ENCODE peak calls at places on chromosomes 4 and X, in five cellular contexts. One of them, this sample, is unnamed. For H3K79me1 and H3K4me1, the result is how much of the 10 kb centered on the place peaks cover.

GRCh38 chrX:8314881-8315280 is 143.8 kb upstream of the VCX2 start:
- DNase-seq in IMR-90: no peak
- DNase-seq in neuronal stem cell: no peak
- DNase-seq in H9: no peak
- DNase-seq in mesenchymal stem cell: no peak
- DNase-seq in this sample: no peak

GRCh38 chr4:78058591-78059523 is 1.7 kb downstream of the FRAS1 start:
- DNase-seq in IMR-90: no peak
- DNase-seq in neuronal stem cell: peak
- DNase-seq in H9: peak
- DNase-seq in mesenchymal stem cell: peak
- DNase-seq in this sample: peak

GRCh38 chr4:73683033-73683432 is 57.3 kb upstream of the CXCL8 start:
- DNase-seq in IMR-90: no peak
- DNase-seq in neuronal stem cell: no peak
- DNase-seq in H9: no peak
- DNase-seq in mesenchymal stem cell: no peak
- DNase-seq in this sample: no peak

GRCh38 chr4:107283587-107284559 is 247.8 kb upstream of the DKK2 start:
- DNase-seq in IMR-90: peak
- DNase-seq in neuronal stem cell: no peak
- DNase-seq in H9: no peak
- DNase-seq in mesenchymal stem cell: peak
- DNase-seq in this sample: peak

GRCh38 chr4:93791570-93792195 is 36.9 kb upstream of the ATOH1 start:
- DNase-seq in IMR-90: peak
- DNase-seq in neuronal stem cell: peak
- DNase-seq in H9: peak
- DNase-seq in mesenchymal stem cell: peak
- DNase-seq in this sample: peak

GRCh38 chr4:29131304-29131703 is 1588.9 kb upstream of the PCDH7 start:
- DNase-seq in IMR-90: peak
- DNase-seq in neuronal stem cell: no peak
- DNase-seq in H9: no peak
- DNase-seq in mesenchymal stem cell: no peak
- DNase-seq in this sample: peak

GRCh38 chr4:11218692-11219091 is 210.0 kb downstream of the HS3ST1 start:
- DNase-seq in IMR-90: no peak
- DNase-seq in neuronal stem cell: no peak
- DNase-seq in H9: no peak
- DNase-seq in mesenchymal stem cell: no peak
- DNase-seq in this sample: peak

GRCh38 chr4:142405021-142405991 is 440.8 kb downstream of the INPP4B start:
- DNase-seq in IMR-90: peak
- DNase-seq in neuronal stem cell: peak
- DNase-seq in H9: peak
- DNase-seq in mesenchymal stem cell: peak
- DNase-seq in this sample: peak

DNA sequence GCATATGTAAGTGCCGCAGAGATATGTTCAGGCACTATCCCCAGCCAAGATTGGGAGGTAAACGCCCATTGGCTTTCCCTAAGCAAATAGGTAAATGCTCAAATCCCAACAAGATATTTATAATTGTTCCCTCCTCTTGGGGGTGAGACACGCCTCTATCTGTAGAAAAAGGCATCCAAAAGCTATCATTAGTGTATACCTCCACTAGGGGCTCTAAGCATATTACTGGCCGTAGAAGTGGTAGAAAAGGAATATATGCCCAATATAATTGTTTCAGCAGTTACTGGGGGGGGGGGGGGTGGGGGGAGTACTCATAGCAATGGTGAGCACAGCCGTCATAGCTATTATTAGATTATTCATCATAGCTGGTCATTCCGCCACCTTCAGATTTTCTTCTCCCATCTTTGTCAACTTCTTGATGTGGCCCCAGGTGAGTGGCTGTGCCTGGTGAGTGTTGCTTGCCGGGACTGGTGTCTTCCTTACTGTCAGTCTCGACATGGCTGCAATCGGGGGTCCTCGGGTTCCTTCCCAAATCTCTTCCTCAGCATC is 53.3 kb upstream of the WDR1 start:
- DNase-seq in IMR-90: no peak
- DNase-seq in neuronal stem cell: no peak
- DNase-seq in H9: no peak
- DNase-seq in mesenchymal stem cell: no peak
- DNase-seq in this sample: no peak
- H3K79me1 ChIP-seq in IMR-90: under half
- H3K79me1 ChIP-seq in neuronal stem cell: under half
- H3K79me1 ChIP-seq in H9: under half
- H3K79me1 ChIP-seq in mesenchymal stem cell: under half
- H3K79me1 ChIP-seq in this sample: under half

GRCh38 chr4:176320340-176320975 is 692 bp downstream of the SPCS3 start:
- DNase-seq in IMR-90: peak
- DNase-seq in neuronal stem cell: peak
- DNase-seq in H9: peak
- DNase-seq in mesenchymal stem cell: peak
- DNase-seq in this sample: peak

GRCh38 chr4:176320976-176321361 is 1.2 kb downstream of the SPCS3 start:
- DNase-seq in IMR-90: no peak
- DNase-seq in neuronal stem cell: no peak
- DNase-seq in H9: no peak
- DNase-seq in mesenchymal stem cell: peak
- DNase-seq in this sample: no peak

GRCh38 chr4:176319704-176320339 is at the start of gene SPCS3:
- DNase-seq in IMR-90: peak
- DNase-seq in neuronal stem cell: peak
- DNase-seq in H9: peak
- DNase-seq in mesenchymal stem cell: peak
- DNase-seq in this sample: peak

GRCh38 chr4:176321589-176321988 is 1.8 kb downstream of the SPCS3 start:
- DNase-seq in IMR-90: no peak
- DNase-seq in neuronal stem cell: no peak
- DNase-seq in H9: no peak
- DNase-seq in mesenchymal stem cell: no peak
- DNase-seq in this sample: no peak

GRCh38 chr4:176323511-176324160 is 3.9 kb downstream of the SPCS3 start:
- DNase-seq in IMR-90: no peak
- DNase-seq in neuronal stem cell: no peak
- DNase-seq in H9: no peak
- DNase-seq in mesenchymal stem cell: no peak
- DNase-seq in this sample: no peak
- H3K4me1 ChIP-seq in IMR-90: under half
- H3K4me1 ChIP-seq in neuronal stem cell: under half
- H3K4me1 ChIP-seq in H9: under half
- H3K4me1 ChIP-seq in mesenchymal stem cell: under half
- H3K4me1 ChIP-seq in this sample: under half

DNA sequence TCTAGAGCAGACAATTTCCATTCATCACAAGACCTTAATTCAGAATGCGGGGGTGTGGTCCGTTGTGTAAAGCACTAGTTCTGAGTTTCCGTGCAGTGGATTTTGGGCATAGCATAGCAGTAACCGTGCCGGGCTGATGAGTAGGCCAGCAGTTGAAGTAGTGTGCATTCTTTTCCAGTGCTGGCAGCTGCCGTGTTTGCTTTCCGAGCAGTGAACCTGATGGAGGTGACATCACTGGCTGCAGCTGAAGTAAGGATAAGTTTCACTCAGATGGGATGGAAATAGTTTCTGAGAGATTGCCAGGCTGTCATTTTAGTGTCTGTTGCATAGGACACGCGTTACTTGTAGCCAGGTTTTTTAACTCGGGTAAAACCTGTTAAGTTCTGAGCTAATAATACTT is 107.0 kb upstream of the STIM2 start:
- DNase-seq in IMR-90: peak
- DNase-seq in neuronal stem cell: no peak
- DNase-seq in H9: no peak
- DNase-seq in mesenchymal stem cell: peak
- DNase-seq in this sample: no peak
- H3K4ac ChIP-seq in IMR-90: no peak
- H3K4ac ChIP-seq in neuronal stem cell: no peak
- H3K4ac ChIP-seq in H9: no peak
- H3K4ac ChIP-seq in mesenchymal stem cell: no peak
- H3K4ac ChIP-seq in this sample: no peak

DNA sequence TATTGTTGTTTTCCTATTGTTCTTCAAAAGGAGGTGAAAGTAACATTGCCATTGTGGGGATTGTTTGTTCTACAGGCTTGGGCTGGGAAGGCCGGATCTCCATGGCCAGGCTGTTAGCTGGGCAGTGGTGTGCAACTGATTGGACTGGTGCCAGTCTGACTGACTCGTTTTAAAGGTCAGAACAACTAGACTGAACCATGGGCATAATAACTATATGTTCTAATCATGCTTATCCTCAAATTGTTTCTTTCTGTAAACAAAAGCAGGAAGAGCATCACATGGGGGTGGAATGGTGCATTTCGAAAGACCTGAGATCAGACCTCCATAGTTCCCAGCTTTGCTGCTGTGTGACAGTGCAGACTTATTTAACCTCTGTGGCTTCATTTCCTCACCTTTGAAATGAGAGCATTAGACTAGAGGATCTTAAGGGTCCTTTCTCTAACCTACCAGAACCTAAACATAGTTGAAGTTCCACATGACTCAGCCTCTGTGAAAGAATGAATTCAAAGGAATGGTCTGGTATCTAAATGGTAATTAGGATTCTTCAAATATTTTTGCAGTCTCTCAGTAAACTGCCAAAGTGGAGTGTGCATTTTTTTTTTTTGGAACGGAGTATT is 66.7 kb upstream of the PGRMC2 start:
- DNase-seq in IMR-90: peak
- DNase-seq in neuronal stem cell: peak
- DNase-seq in H9: no peak
- DNase-seq in mesenchymal stem cell: peak
- DNase-seq in this sample: peak
- H3K79me1 ChIP-seq in IMR-90: under half
- H3K79me1 ChIP-seq in neuronal stem cell: under half
- H3K79me1 ChIP-seq in H9: under half
- H3K79me1 ChIP-seq in mesenchymal stem cell: under half
- H3K79me1 ChIP-seq in this sample: under half

DNA sequence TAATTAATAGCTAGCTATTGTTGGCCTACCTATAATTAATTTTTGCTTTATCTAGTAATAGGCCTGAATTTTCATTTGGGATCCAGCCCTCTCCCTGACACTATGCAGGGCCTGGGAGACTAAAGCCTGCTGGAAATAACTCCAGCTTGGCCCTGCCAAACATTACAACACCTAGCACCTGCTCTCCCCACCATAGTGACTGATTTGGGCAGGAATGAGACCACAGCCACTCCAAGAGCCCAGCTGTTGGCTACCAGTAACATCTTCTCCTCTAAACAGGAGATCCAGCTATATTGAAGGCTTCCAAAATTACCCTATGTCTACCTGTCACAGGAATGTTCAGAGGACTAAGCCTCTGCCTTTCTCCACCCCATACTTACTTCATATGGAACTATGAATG is 225.1 kb downstream of the IDS start:
- DNase-seq in IMR-90: no peak
- DNase-seq in neuronal stem cell: no peak
- DNase-seq in H9: no peak
- DNase-seq in mesenchymal stem cell: no peak
- DNase-seq in this sample: no peak
- H3K4me1 ChIP-seq in IMR-90: under half
- H3K4me1 ChIP-seq in neuronal stem cell: under half
- H3K4me1 ChIP-seq in H9: under half
- H3K4me1 ChIP-seq in mesenchymal stem cell: under half
- H3K4me1 ChIP-seq in this sample: under half